ENCODE peak calls at places on chromosome 13, in five cellular contexts. One of them, this sample, is unnamed.
A peak's percentile ranks its signal among the peaks of the same experiment; 100 is the strongest.

GRCh38 chr13:68984688-68985319 is 1122.8 kb upstream of the ATXN8OS start:
- DNase-seq in iris pigment epithelial cell: no peak
- DNase-seq in heart left ventricle: no peak
- DNase-seq in HTR-8/SVneo: no peak
- DNase-seq in GM19239: no peak
- DNase-seq in this sample: no peak

GRCh38 chr13:21320642-21321034 is 138.5 kb downstream of the ZDHHC20 start:
- DNase-seq in iris pigment epithelial cell: no peak
- DNase-seq in heart left ventricle: no peak
- DNase-seq in HTR-8/SVneo: no peak
- DNase-seq in GM19239: no peak
- DNase-seq in this sample: no peak

GRCh38 chr13:46359731-46360130 is 27.3 kb downstream of the RUBCNL start:
- DNase-seq in iris pigment epithelial cell: peak; percentile 87
- DNase-seq in heart left ventricle: no peak
- DNase-seq in HTR-8/SVneo: no peak
- DNase-seq in GM19239: no peak
- DNase-seq in this sample: no peak

GRCh38 chr13:34678154-34678553 is 263.9 kb upstream of the NBEA start:
- DNase-seq in iris pigment epithelial cell: peak; percentile 63
- DNase-seq in heart left ventricle: no peak
- DNase-seq in HTR-8/SVneo: peak; percentile 5
- DNase-seq in GM19239: no peak
- DNase-seq in this sample: no peak

GRCh38 chr13:64675256-64675892 is 2554.8 kb downstream of the PCDH9 start:
- DNase-seq in iris pigment epithelial cell: peak; percentile 94
- DNase-seq in heart left ventricle: no peak
- DNase-seq in HTR-8/SVneo: peak; percentile 21
- DNase-seq in GM19239: no peak
- DNase-seq in this sample: no peak

GRCh38 chr13:110520431-110521295 is 40.9 kb downstream of the RAB20 start:
- DNase-seq in iris pigment epithelial cell: peak; percentile 84
- DNase-seq in heart left ventricle: peak; percentile 75
- DNase-seq in HTR-8/SVneo: no peak
- DNase-seq in GM19239: no peak
- DNase-seq in this sample: peak; percentile 89

GRCh38 chr13:49546559-49546958 is 38.8 kb downstream of the RCBTB1 start:
- DNase-seq in iris pigment epithelial cell: no peak
- DNase-seq in heart left ventricle: no peak
- DNase-seq in HTR-8/SVneo: no peak
- DNase-seq in GM19239: no peak
- DNase-seq in this sample: no peak

GRCh38 chr13:93248627-93249047 is 22.0 kb downstream of the GPC6 start:
- DNase-seq in iris pigment epithelial cell: peak; percentile 63
- DNase-seq in heart left ventricle: no peak
- DNase-seq in HTR-8/SVneo: no peak
- DNase-seq in GM19239: no peak
- DNase-seq in this sample: no peak

GRCh38 chr13:94198666-94199065 is 280.8 kb downstream of the DCT start:
- DNase-seq in iris pigment epithelial cell: peak; percentile 58
- DNase-seq in heart left ventricle: no peak
- DNase-seq in HTR-8/SVneo: no peak
- DNase-seq in GM19239: no peak
- DNase-seq in this sample: no peak

GRCh38 chr13:112690242-112690943 is 555 bp downstream of the ATP11A start:
- DNase-seq in iris pigment epithelial cell: peak; percentile 40
- DNase-seq in heart left ventricle: peak; percentile 57
- DNase-seq in HTR-8/SVneo: peak; percentile 17
- DNase-seq in GM19239: peak; percentile 56
- DNase-seq in this sample: no peak